ENCODE peak calls at places on chromosomes 5 and 9, in eight cellular contexts. Y is AG09309, L is stomach, V is keratinocyte, R is AG09319, W is HCT116, F is HFFc6, M is GM10248. Q is an unnamed sample.

GRCh38 chr9:93596399-93596798 is 20.0 kb downstream of the PHF2 start:
- DNase-seq in Y (no peak), L (no peak), V (no peak), R (no peak), W (no peak), F (no peak), M (no peak), Q (no peak)

GRCh38 chr5:152072076-152072475 is 147.4 kb upstream of the GLRA1 start:
- DNase-seq in Y (no peak), L (no peak), V (no peak), R (no peak), W (no peak), F (no peak), M (no peak), Q (peak; percentile 38)

GRCh38 chr5:84673785-84674184 is 289.1 kb upstream of the EDIL3 start:
- DNase-seq in Y (no peak), L (no peak), V (no peak), R (no peak), W (no peak), F (no peak), M (no peak), Q (no peak)

GRCh38 chr5:81506900-81507588 is 113.1 kb upstream of the ACOT12 start:
- DNase-seq in Y (peak; percentile 78), L (peak; percentile 42), V (no peak), R (peak; percentile 75), W (peak; percentile 77), F (peak; percentile 87), M (peak; percentile 77), Q (peak; percentile 61)

GRCh38 chr5:69048233-69048632 is 45.6 kb upstream of the SLC30A5 start:
- DNase-seq in Y (no peak), L (no peak), V (no peak), R (no peak), W (no peak), F (peak; percentile 4), M (no peak), Q (no peak)

GRCh38 chr5:111364992-111365391 is 140.8 kb downstream of the CAMK4 start:
- DNase-seq in Y (no peak), L (no peak), V (no peak), R (no peak), W (no peak), F (no peak), M (no peak), Q (no peak)

GRCh38 chr9:116765009-116765408 is 77.9 kb downstream of the TRIM32 start:
- DNase-seq in Y (no peak), L (no peak), V (no peak), R (no peak), W (no peak), F (no peak), M (no peak), Q (no peak)

GRCh38 chr5:160054831-160055230 is 45.9 kb downstream of the TTC1 start:
- DNase-seq in Y (no peak), L (no peak), V (no peak), R (no peak), W (no peak), F (peak; percentile 43), M (no peak), Q (no peak)

GRCh38 chr5:60700347-60700815 is 415 bp upstream of the DEPDC1B start:
- DNase-seq in Y (no peak), L (peak; percentile 26), V (no peak), R (no peak), W (no peak), F (no peak), M (peak; percentile 13), Q (no peak)

GRCh38 chr5:123094919-123095693 is 6.1 kb downstream of the PRDM6 start:
- DNase-seq in Y (no peak), L (no peak), V (no peak), R (no peak), W (no peak), F (no peak), M (no peak), Q (no peak)

GRCh38 chr9:4417578-4418325 is 72.5 kb upstream of the SLC1A1 start:
- DNase-seq in Y (peak; percentile 62), L (no peak), V (peak; percentile 13), R (no peak), W (no peak), F (peak; percentile 9), M (no peak), Q (no peak)

GRCh38 chr9:130042406-130042930 is 521 bp downstream of the FNBP1 start:
- DNase-seq in Y (no peak), L (peak; percentile 40), V (no peak), R (no peak), W (no peak), F (no peak), M (no peak), Q (no peak)

GRCh38 chr9:14215614-14216013 is 98.3 kb downstream of the NFIB start:
- DNase-seq in Y (no peak), L (no peak), V (no peak), R (no peak), W (no peak), F (no peak), M (no peak), Q (no peak)

DNA sequence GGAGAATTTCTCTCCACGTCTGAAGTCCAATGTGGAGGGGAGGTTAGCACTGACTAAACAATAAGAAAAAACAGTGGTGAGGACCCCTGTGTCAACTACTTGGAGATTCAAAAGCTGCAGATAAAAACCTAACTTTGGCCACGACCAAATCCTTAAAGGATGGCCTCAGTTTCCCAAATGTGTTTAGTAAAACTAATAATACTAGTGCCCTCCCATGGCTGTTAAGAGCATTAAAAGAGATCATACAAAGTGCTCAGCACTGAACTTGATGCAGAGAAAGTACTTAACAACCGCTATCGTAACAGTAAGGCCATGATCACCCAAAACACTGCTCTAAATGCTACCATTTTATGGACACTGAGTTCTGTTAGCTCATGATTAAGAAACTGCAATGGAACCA is 288.4 kb downstream of the EBF1 start:
- DNase-seq in Y (no peak), L (no peak), V (no peak), R (no peak), W (no peak), F (no peak), M (no peak), Q (no peak)
- TF ChIP-seq CTCF in Y (no peak), L (no peak), V (no peak), R (no peak), W (no peak), F (no peak), M (no peak), Q (no peak)

GRCh38 chr9:92293452-92294296 is at the start of gene IARS1:
- DNase-seq in Y (peak; percentile 94), L (peak; percentile 99), V (peak; percentile 91), R (peak; percentile 97), W (peak; percentile 95), F (peak; percentile 99), M (peak; percentile 98), Q (peak; percentile 96)
- TF ChIP-seq CTCF in Y (peak; percentile 31), L (no peak), V (peak; percentile 32), R (peak; percentile 49), W (peak; percentile 18), F (peak; percentile 69), M (peak; percentile 48), Q (no peak)

GRCh38 chr9:70229026-70229425 is 29.8 kb upstream of the SMC5 start:
- DNase-seq in Y (no peak), L (no peak), V (no peak), R (no peak), W (no peak), F (no peak), M (no peak), Q (no peak)

GRCh38 chr9:70232476-70232875 is 26.3 kb upstream of the SMC5 start:
- DNase-seq in Y (no peak), L (no peak), V (no peak), R (no peak), W (no peak), F (no peak), M (no peak), Q (no peak)

GRCh38 chr9:70228098-70228497 is 30.7 kb upstream of the SMC5 start:
- DNase-seq in Y (no peak), L (no peak), V (no peak), R (no peak), W (no peak), F (no peak), M (no peak), Q (no peak)

DNA sequence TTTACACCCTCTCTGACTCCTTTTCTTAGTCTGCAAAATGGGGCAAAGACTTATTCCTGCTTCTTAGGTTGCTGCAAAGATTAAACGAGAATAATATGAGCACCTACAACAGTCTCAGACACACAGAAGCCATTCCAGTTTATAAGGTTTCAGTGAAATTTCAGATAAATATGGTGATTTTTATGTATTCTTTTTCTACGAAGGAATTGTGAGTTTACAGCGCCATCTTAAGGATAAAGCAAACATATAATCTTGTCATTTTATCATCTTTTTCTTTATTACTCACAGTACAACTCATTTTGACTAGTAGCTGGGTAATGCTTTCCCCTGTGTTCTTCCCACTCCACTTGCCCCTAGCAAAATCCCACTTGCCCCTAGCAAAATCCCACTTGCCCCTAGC is 29.2 kb upstream of the SMC5 start:
- DNase-seq in Y (peak; percentile 16), L (no peak), V (no peak), R (no peak), W (peak; percentile 18), F (peak; percentile 55), M (no peak), Q (no peak)
- TF ChIP-seq CTCF in Y (peak; percentile 20), L (no peak), V (peak; percentile 18), R (peak; percentile 30), W (peak; percentile 55), F (peak; percentile 79), M (no peak), Q (no peak)

GRCh38 chr5:124342027-124342471 is 404.4 kb downstream of the ZNF608 start:
- DNase-seq in Y (no peak), L (no peak), V (no peak), R (peak; percentile 66), W (no peak), F (no peak), M (no peak), Q (no peak)
- TF ChIP-seq CTCF in Y (no peak), L (no peak), V (no peak), R (no peak), W (no peak), F (no peak), M (no peak), Q (no peak)

GRCh38 chr5:54063817-54064216 is 246.6 kb downstream of the ARL15 start:
- DNase-seq in Y (peak; percentile 84), L (no peak), V (no peak), R (peak; percentile 53), W (no peak), F (peak; percentile 77), M (no peak), Q (no peak)

GRCh38 chr5:54062958-54063357 is 247.4 kb downstream of the ARL15 start:
- DNase-seq in Y (peak; percentile 64), L (no peak), V (no peak), R (no peak), W (no peak), F (peak; percentile 52), M (no peak), Q (no peak)

DNA sequence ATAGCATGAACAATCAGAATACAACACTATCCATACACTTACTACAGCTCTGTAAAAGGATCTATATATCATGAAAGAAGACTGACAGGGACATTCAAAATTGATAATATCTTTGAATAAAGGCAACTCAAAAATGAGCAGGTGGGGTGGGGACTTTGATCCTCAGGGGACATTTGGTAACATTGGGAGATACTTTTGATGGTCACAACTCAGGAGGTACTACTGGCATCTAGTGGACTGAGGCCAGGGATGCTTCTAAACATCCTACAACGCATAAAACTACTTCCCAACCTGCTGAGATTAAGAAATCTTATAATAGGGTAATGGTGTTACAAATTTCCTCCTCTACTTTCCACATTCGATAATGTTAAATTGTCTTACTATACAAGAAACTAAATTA is 243.9 kb downstream of the ARL15 start:
- DNase-seq in Y (no peak), L (no peak), V (no peak), R (no peak), W (no peak), F (no peak), M (no peak), Q (no peak)
- TF ChIP-seq CTCF in Y (no peak), L (no peak), V (no peak), R (no peak), W (no peak), F (no peak), M (no peak), Q (no peak)